ENCODE peak calls at places on chromosomes 13 and 19, in seven cellular contexts. I, V, P, W, T, U and L are unnamed samples.
A peak's percentile ranks its signal among the peaks of the same experiment; 100 is the strongest.

GRCh38 chr13:43877788-43878187 is 1.8 kb downstream of the CCDC122 start:
- DNase-seq in P (no peak), T (no peak), I (no peak), W (no peak), U (no peak), V (no peak), L (no peak)

GRCh38 chr19:18282788-18283141 is 1.3 kb upstream of the JUND start:
- DNase-seq in V (no peak), U (no peak), I (no peak), P (no peak), T (peak; percentile 83), W (no peak), L (no peak)

GRCh38 chr13:59477011-59477410 is 686.7 kb downstream of the DIAPH3 start:
- DNase-seq in U (peak; percentile 41), I (no peak), P (peak; percentile 28), V (no peak), T (no peak), W (no peak), L (no peak)

GRCh38 chr13:79810671-79811070 is 329.7 kb downstream of the NDFIP2 start:
- DNase-seq in W (no peak), V (no peak), U (peak; percentile 72), P (peak; percentile 67), T (no peak), I (no peak), L (peak; percentile 19)

GRCh38 chr19:3094638-3095374 is 644 bp downstream of the GNA11 start:
- DNase-seq in U (no peak), P (peak; percentile 28), V (no peak), I (no peak), W (no peak), T (no peak), L (no peak)

GRCh38 chr13:59531571-59532091 is 632.1 kb downstream of the DIAPH3 start:
- DNase-seq in W (peak; percentile 81), P (peak; percentile 86), V (peak; percentile 85), I (peak; percentile 82), U (peak; percentile 64), T (peak; percentile 64), L (peak; percentile 39)

GRCh38 chr13:66520511-66521390 is 709.4 kb downstream of the PCDH9 start:
- DNase-seq in W (no peak), T (no peak), I (no peak), V (no peak), U (no peak), P (no peak), L (no peak)

GRCh38 chr19:15432629-15433518 is 14.1 kb upstream of the AKAP8L start:
- DNase-seq in T (peak; percentile 93), I (peak; percentile 94), W (peak; percentile 93), P (peak; percentile 88), U (peak; percentile 92), V (peak; percentile 94), L (no peak)

GRCh38 chr19:54928299-54928698 is 19.0 kb downstream of the NLRP7 start:
- DNase-seq in W (no peak), U (peak; percentile 68), P (peak; percentile 8), V (no peak), I (no peak), T (no peak), L (no peak)

GRCh38 chr19:38649305-38650179 is 2.1 kb downstream of the ACTN4 start:
- DNase-seq in T (peak; percentile 91), V (no peak), U (peak; percentile 49), W (peak; percentile 53), I (no peak), P (no peak), L (no peak)

GRCh38 chr19:8251025-8251472 is 41.9 kb downstream of the CERS4 start:
- DNase-seq in W (peak; percentile 91), V (peak; percentile 89), U (no peak), P (no peak), T (no peak), I (peak; percentile 88), L (no peak)

GRCh38 chr19:14114854-14115253 is 2.7 kb downstream of the PRKACA start:
- DNase-seq in W (peak; percentile 74), T (peak; percentile 60), P (peak; percentile 51), U (peak; percentile 77), I (no peak), V (peak; percentile 67), L (no peak)

GRCh38 chr19:45171211-45171623 is 6.8 kb downstream of the TRAPPC6A start:
- DNase-seq in V (no peak), W (no peak), P (peak; percentile 22), I (no peak), U (no peak), T (no peak), L (no peak)

GRCh38 chr19:12695514-12695913 is 917 bp downstream of the FBXW9 start:
- DNase-seq in U (no peak), I (no peak), T (no peak), V (no peak), P (no peak), W (no peak), L (no peak)

GRCh38 chr19:18436651-18437478 is 1.1 kb downstream of the ISYNA1 start:
- DNase-seq in U (peak; percentile 96), P (peak; percentile 84), V (peak; percentile 82), W (peak; percentile 77), I (peak; percentile 90), T (peak; percentile 89), L (no peak)

GRCh38 chr13:49315756-49316481 is 68.2 kb downstream of the CDADC1 start:
- DNase-seq in I (no peak), U (no peak), T (no peak), V (no peak), W (no peak), P (no peak), L (no peak)

GRCh38 chr13:90696656-90697055 is 650.8 kb upstream of the MIR17HG start:
- DNase-seq in W (no peak), U (peak; percentile 4), P (peak; percentile 54), I (no peak), V (no peak), T (no peak), L (no peak)

GRCh38 chr13:93775507-93776108 is 549.0 kb downstream of the GPC6 start:
- DNase-seq in I (no peak), U (no peak), W (no peak), P (peak; percentile 79), T (no peak), V (no peak), L (no peak)

GRCh38 chr13:73657821-73658540 is 476.2 kb downstream of the KLF12 start:
- DNase-seq in W (no peak), I (peak; percentile 84), U (no peak), P (peak; percentile 94), T (peak; percentile 44), V (peak; percentile 71), L (no peak)

GRCh38 chr19:18385675-18386542 is at the start of gene GDF15:
- DNase-seq in T (peak; percentile 98), P (peak; percentile 89), W (peak; percentile 94), U (peak; percentile 89), V (peak; percentile 61), I (peak; percentile 84), L (peak; percentile 69)

GRCh38 chr13:34467450-34468083 is 474.5 kb upstream of the NBEA start:
- DNase-seq in V (no peak), I (no peak), T (no peak), P (no peak), U (no peak), W (no peak), L (no peak)

GRCh38 chr19:7078007-7078406 is 8.5 kb downstream of the ZNF557 start:
- DNase-seq in U (peak; percentile 5), W (no peak), P (no peak), V (no peak), T (no peak), I (no peak), L (no peak)

GRCh38 chr19:7088999-7089398 is 19.5 kb downstream of the ZNF557 start:
- DNase-seq in U (no peak), P (no peak), I (no peak), T (no peak), W (no peak), V (no peak), L (no peak)

GRCh38 chr19:7083076-7083956 is 13.8 kb downstream of the ZNF557 start:
- DNase-seq in T (no peak), P (peak; percentile 56), I (no peak), V (no peak), W (no peak), U (peak; percentile 59), L (no peak)
- H3K4me3 ChIP-seq in T (no peak overlapping the region), P (no peak overlapping the region), I (no peak overlapping the region), V (no peak overlapping the region), W (no peak overlapping the region), U (peak overlapping the region; percentile 32), L (no peak overlapping the region)

GRCh38 chr19:49799798-49800376 is 13.2 kb downstream of the FUZ start:
- DNase-seq in T (no peak), U (peak; percentile 81), V (no peak), I (no peak), W (no peak), P (no peak), L (no peak)
- TF ChIP-seq CTCF in T (no peak), U (peak; percentile 53), V (no peak), I (no peak), W (no peak), P (no peak), L (peak; percentile 25)

GRCh38 chr19:51440846-51441409 is 17.3 kb downstream of the SIGLEC8 start:
- DNase-seq in U (no peak), W (no peak), P (no peak), I (no peak), V (no peak), T (no peak), L (no peak)
- H3K4me3 ChIP-seq in U (no peak overlapping the region), W (no peak overlapping the region), P (no peak overlapping the region), I (no peak overlapping the region), V (no peak overlapping the region), T (no peak overlapping the region), L (no peak overlapping the region)

GRCh38 chr13:27172495-27172842 is 858 bp upstream of the USP12 start:
- DNase-seq in W (no peak), U (no peak), I (no peak), V (no peak), T (no peak), P (no peak), L (no peak)

GRCh38 chr13:27170521-27171243 is 929 bp downstream of the USP12 start:
- DNase-seq in P (no peak), I (no peak), U (peak; percentile 79), W (peak; percentile 52), V (peak; percentile 36), T (peak; percentile 50), L (no peak)

GRCh38 chr13:27170221-27170520 is 1.4 kb downstream of the USP12 start:
- DNase-seq in W (no peak), T (no peak), V (no peak), I (no peak), P (peak; percentile 77), U (no peak), L (no peak)

GRCh38 chr13:27171830-27172494 is 351 bp upstream of the USP12 start:
- DNase-seq in I (peak; percentile 96), V (peak; percentile 93), U (peak; percentile 89), T (peak; percentile 92), P (peak; percentile 86), W (peak; percentile 96), L (no peak)

GRCh38 chr13:27171244-27171829 is at the start of gene USP12:
- DNase-seq in P (no peak), U (peak; percentile 73), I (peak; percentile 67), W (peak; percentile 55), V (peak; percentile 37), T (no peak), L (no peak)
- TF ChIP-seq CTCF in P (no peak), U (no peak), I (no peak), W (no peak), V (peak; percentile 27), T (no peak), L (no peak)

GRCh38 chr19:47324502-47324901 is 7.5 kb upstream of the C5AR2 start:
- DNase-seq in T (no peak), I (peak; percentile 74), P (no peak), U (no peak), W (peak; percentile 45), V (peak; percentile 41), L (no peak)
- H3K4me3 ChIP-seq in T (no peak overlapping the region), I (peak overlapping the region; percentile 12), P (no peak overlapping the region), U (no peak overlapping the region), W (no peak overlapping the region), V (no peak overlapping the region), L (no peak overlapping the region)